ENCODE peak calls at places on chromosome 21, in six cellular contexts. V, D, R, G, M and I are unnamed samples.

GRCh38 chr21:44582055-44582454 is 1.7 kb upstream of the KRTAP10-5 start:
- DNase-seq in M (no peak), D (no peak), G (no peak), V (no peak), R (no peak), I (no peak)

GRCh38 chr21:33949516-33950424 is 34.2 kb upstream of the ATP5PO start:
- DNase-seq in M (no peak), V (no peak), R (no peak), D (no peak), G (no peak), I (no peak)

GRCh38 chr21:23799376-23799775 is 1807.9 kb downstream of the MRPL39 start:
- DNase-seq in D (no peak), R (no peak), V (no peak), G (no peak), M (no peak), I (no peak)

GRCh38 chr21:35043549-35043948 is 5.6 kb downstream of the RUNX1 start:
- DNase-seq in V (no peak), R (no peak), D (no peak), M (no peak), G (no peak), I (no peak)

GRCh38 chr21:43318841-43319781 is 107.8 kb downstream of the SIK1 start:
- DNase-seq in D (peak), R (no peak), V (peak), M (no peak), G (no peak), I (no peak)

GRCh38 chr21:34008618-34009017 is 64.8 kb upstream of the MRPS6 start:
- DNase-seq in G (no peak), V (no peak), D (no peak), R (no peak), M (no peak), I (no peak)

GRCh38 chr21:44485254-44485793 is 30.0 kb downstream of the LRRC3 start:
- DNase-seq in V (no peak), R (no peak), G (no peak), M (no peak), D (no peak), I (peak)

GRCh38 chr21:45471229-45472052 is 66.5 kb downstream of the COL18A1 start:
- DNase-seq in G (no peak), D (peak), M (peak), R (no peak), V (peak), I (no peak)

GRCh38 chr21:26159869-26160268 is 10.7 kb downstream of the APP start:
- DNase-seq in V (no peak), R (no peak), M (no peak), G (no peak), D (no peak), I (no peak)

GRCh38 chr21:45364464-45365185 is 40.3 kb upstream of the COL18A1 start:
- DNase-seq in M (peak), R (no peak), G (no peak), D (no peak), V (peak), I (no peak)

GRCh38 chr21:25999935-26000582 is 170.5 kb downstream of the APP start:
- DNase-seq in D (no peak), V (no peak), G (no peak), R (no peak), M (no peak), I (no peak)

GRCh38 chr21:22536511-22536910 is 1538.3 kb downstream of the NCAM2 start:
- DNase-seq in G (no peak), R (no peak), M (no peak), V (peak), D (peak), I (no peak)

GRCh38 chr21:26708223-26708800 is 135.2 kb upstream of the CYYR1 start:
- DNase-seq in D (no peak), M (no peak), R (no peak), V (no peak), G (no peak), I (no peak)

GRCh38 chr21:36030581-36031189 is 29.6 kb downstream of the SETD4 start:
- DNase-seq in R (no peak), M (no peak), V (peak), G (no peak), D (no peak), I (no peak)

GRCh38 chr21:43613755-43614638 is 45.3 kb downstream of the HSF2BP start:
- DNase-seq in G (no peak), R (no peak), M (no peak), D (no peak), V (peak), I (no peak)

GRCh38 chr21:16084776-16085364 is 355.1 kb downstream of the USP25 start:
- DNase-seq in M (peak), G (no peak), D (no peak), V (peak), R (no peak), I (no peak)

GRCh38 chr21:36709868-36710728 is 11.2 kb downstream of the SIM2 start:
- DNase-seq in M (no peak), R (no peak), G (no peak), V (no peak), D (no peak), I (peak)

GRCh38 chr21:45154511-45155508 is 80.4 kb downstream of the ADARB1 start:
- DNase-seq in V (peak), D (no peak), G (no peak), R (no peak), M (no peak), I (no peak)

GRCh38 chr21:39681845-39682244 is 63.1 kb upstream of the IGSF5 start:
- DNase-seq in R (no peak), V (peak), D (no peak), G (no peak), M (no peak), I (no peak)

GRCh38 chr21:15132781-15133180 is 68.0 kb upstream of the NRIP1 start:
- DNase-seq in M (no peak), G (no peak), V (no peak), R (no peak), D (no peak), I (no peak)

GRCh38 chr21:45074048-45074817 is at the start of gene ADARB1:
- DNase-seq in R (peak), M (peak), D (peak), G (peak), V (peak), I (no peak)

GRCh38 chr21:35825954-35826353 is 234.4 kb downstream of the SETD4 start:
- DNase-seq in M (no peak), G (no peak), D (no peak), V (no peak), R (no peak), I (no peak)

GRCh38 chr21:38306833-38307232 is 50.0 kb downstream of the KCNJ15 start:
- DNase-seq in R (no peak), G (no peak), V (peak), D (no peak), M (no peak), I (no peak)

GRCh38 chr21:39186676-39187075 is 3.4 kb upstream of the PSMG1 start:
- DNase-seq in R (no peak), D (no peak), G (no peak), M (no peak), V (no peak), I (no peak)

GRCh38 chr21:44428281-44428942 is 26.9 kb upstream of the LRRC3 start:
- DNase-seq in G (peak), M (no peak), D (peak), V (no peak), R (peak), I (peak)

GRCh38 chr21:25515484-25516405 is 91.5 kb downstream of the MRPL39 start:
- DNase-seq in V (no peak), R (no peak), G (no peak), M (no peak), D (no peak), I (no peak)

GRCh38 chr21:45993210-45994085 is 11.9 kb downstream of the COL6A1 start:
- DNase-seq in G (no peak), M (peak), R (peak), D (no peak), V (no peak), I (peak)

GRCh38 chr21:35088235-35088865 is 39.2 kb upstream of the RUNX1 start:
- DNase-seq in D (no peak), G (no peak), M (no peak), R (no peak), V (peak), I (no peak)

GRCh38 chr21:27104749-27105439 is 138.0 kb upstream of the ADAMTS5 start:
- DNase-seq in G (no peak), V (peak), M (no peak), R (no peak), D (no peak), I (no peak)

GRCh38 chr21:16330340-16331319 is 600.8 kb downstream of the USP25 start:
- DNase-seq in M (peak), D (peak), V (peak), R (no peak), G (no peak), I (no peak)

GRCh38 chr21:35974801-35975200 is 85.5 kb downstream of the SETD4 start:
- DNase-seq in V (peak), R (no peak), D (peak), M (no peak), G (no peak), I (no peak)

DNA sequence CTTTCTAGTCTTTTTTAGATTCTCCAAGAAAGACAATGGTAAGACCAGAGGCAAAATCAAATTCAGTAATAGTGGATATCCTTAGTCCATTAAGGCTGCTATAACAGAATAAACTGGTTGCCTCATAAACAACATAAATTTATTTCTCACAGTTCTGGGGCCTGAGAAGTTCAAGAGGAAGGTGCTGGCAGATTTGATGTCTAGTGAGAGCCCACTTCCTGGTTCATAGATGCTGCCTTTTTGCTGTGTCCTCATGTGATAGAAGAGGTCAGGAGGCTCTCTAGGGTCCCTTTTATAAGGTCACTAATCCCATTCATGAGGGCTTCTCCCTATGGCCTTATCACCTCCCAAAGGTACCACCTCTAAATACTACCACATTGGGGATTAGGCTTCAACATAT is 31.5 kb upstream of the BTG3 start:
- DNase-seq in M (no peak), R (no peak), V (no peak), G (no peak), D (no peak), I (no peak)
- TF ChIP-seq CTCF in M (no peak), R (no peak), V (no peak), G (no peak), D (no peak), I (no peak)

GRCh38 chr21:31659286-31660133 is at the start of gene SOD1:
- DNase-seq in R (peak), D (peak), V (peak), M (peak), G (peak), I (peak)
- TF ChIP-seq CTCF in R (no peak), D (no peak), V (no peak), M (no peak), G (peak), I (peak)

DNA sequence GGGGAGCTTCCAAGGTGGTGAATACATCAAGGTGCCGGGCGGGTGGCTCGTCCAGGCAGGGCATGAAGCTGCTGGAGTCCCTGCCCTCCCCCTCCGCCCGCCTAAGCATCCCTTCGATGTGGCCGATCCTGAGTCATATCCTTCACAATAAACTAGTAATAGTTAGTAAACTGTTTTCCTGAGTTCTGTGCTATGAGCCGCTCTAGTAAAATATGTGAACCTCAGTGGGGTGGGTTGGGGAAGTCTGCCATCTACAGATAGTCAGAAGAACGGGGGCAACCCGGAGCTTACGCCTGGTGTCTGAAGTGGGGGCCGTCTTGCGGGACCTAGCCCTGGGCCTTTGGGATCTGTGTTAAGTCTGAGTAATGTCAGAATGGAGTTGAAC is 21.6 kb downstream of the C2CD2 start:
- DNase-seq in G (no peak), R (no peak), V (peak), M (no peak), D (peak), I (no peak)
- TF ChIP-seq CTCF in G (no peak), R (no peak), V (peak), M (no peak), D (no peak), I (no peak)

GRCh38 chr21:41369105-41369914 is 7.5 kb downstream of the MX2 start:
- DNase-seq in R (peak), D (no peak), V (peak), G (no peak), M (no peak), I (no peak)
- TF ChIP-seq CTCF in R (no peak), D (no peak), V (peak), G (peak), M (no peak), I (peak)

GRCh38 chr21:41075668-41076463 is 92.1 kb upstream of the BACE2 start:
- DNase-seq in D (no peak), R (no peak), V (no peak), G (no peak), M (no peak), I (no peak)
- TF ChIP-seq CTCF in D (no peak), R (no peak), V (no peak), G (no peak), M (no peak), I (no peak)

GRCh38 chr21:29007801-29008200 is 11.3 kb downstream of the RWDD2B start:
- DNase-seq in R (no peak), D (no peak), V (no peak), M (no peak), G (no peak), I (no peak)
- TF ChIP-seq CTCF in R (no peak), D (no peak), V (no peak), M (no peak), G (no peak), I (no peak)